ENCODE peak calls at places on chromosome 2, in four cellular contexts. O, S, A and L are unnamed samples.

GRCh38 chr2:167015806-167016205 is 127.5 kb downstream of the XIRP2 start:
- DNase-seq in O (no peak), S (no peak), A (no peak), L (no peak)

GRCh38 chr2:20291106-20291564 is 59.5 kb downstream of the PUM2 start:
- DNase-seq in O (no peak), S (peak; percentile 24), A (peak; percentile 71), L (peak; percentile 75)

GRCh38 chr2:109373791-109374547 is 239.8 kb downstream of the SEPTIN10 start:
- DNase-seq in O (no peak), S (no peak), A (no peak), L (no peak)

GRCh38 chr2:102005989-102006885 is 14.5 kb downstream of the IL1R2 start:
- DNase-seq in O (peak; percentile 48), S (peak; percentile 32), A (peak; percentile 81), L (peak; percentile 44)

GRCh38 chr2:4012197-4012596 is 308.8 kb downstream of the DCDC2C start:
- DNase-seq in O (no peak), S (no peak), A (no peak), L (no peak)

GRCh38 chr2:7621018-7621814 is 704.0 kb downstream of the RNF144A start:
- DNase-seq in O (no peak), S (no peak), A (no peak), L (no peak)

GRCh38 chr2:219798430-219798829 is 171.0 kb downstream of the SLC4A3 start:
- DNase-seq in O (no peak), S (no peak), A (no peak), L (no peak)

GRCh38 chr2:102592601-102593000 is 26.8 kb upstream of the SLC9A2 start:
- DNase-seq in O (no peak), S (peak; percentile 9), A (no peak), L (no peak)

GRCh38 chr2:75079575-75079974 is 119.7 kb downstream of the TACR1 start:
- DNase-seq in O (no peak), S (no peak), A (no peak), L (no peak)

GRCh38 chr2:31568585-31569201 is 12.0 kb downstream of the SRD5A2 start:
- DNase-seq in O (no peak), S (no peak), A (no peak), L (no peak)
- TF ChIP-seq POLR2A in O (no peak), S (no peak), A (no peak), L (no peak)

GRCh38 chr2:62576276-62576939 is 70.4 kb upstream of the TMEM17 start:
- DNase-seq in O (no peak), S (no peak), A (no peak), L (no peak)

GRCh38 chr2:62578837-62579640 is 73.0 kb upstream of the TMEM17 start:
- DNase-seq in O (no peak), S (no peak), A (no peak), L (no peak)

GRCh38 chr2:62573137-62573731 is 67.2 kb upstream of the TMEM17 start:
- DNase-seq in O (no peak), S (no peak), A (no peak), L (no peak)

DNA sequence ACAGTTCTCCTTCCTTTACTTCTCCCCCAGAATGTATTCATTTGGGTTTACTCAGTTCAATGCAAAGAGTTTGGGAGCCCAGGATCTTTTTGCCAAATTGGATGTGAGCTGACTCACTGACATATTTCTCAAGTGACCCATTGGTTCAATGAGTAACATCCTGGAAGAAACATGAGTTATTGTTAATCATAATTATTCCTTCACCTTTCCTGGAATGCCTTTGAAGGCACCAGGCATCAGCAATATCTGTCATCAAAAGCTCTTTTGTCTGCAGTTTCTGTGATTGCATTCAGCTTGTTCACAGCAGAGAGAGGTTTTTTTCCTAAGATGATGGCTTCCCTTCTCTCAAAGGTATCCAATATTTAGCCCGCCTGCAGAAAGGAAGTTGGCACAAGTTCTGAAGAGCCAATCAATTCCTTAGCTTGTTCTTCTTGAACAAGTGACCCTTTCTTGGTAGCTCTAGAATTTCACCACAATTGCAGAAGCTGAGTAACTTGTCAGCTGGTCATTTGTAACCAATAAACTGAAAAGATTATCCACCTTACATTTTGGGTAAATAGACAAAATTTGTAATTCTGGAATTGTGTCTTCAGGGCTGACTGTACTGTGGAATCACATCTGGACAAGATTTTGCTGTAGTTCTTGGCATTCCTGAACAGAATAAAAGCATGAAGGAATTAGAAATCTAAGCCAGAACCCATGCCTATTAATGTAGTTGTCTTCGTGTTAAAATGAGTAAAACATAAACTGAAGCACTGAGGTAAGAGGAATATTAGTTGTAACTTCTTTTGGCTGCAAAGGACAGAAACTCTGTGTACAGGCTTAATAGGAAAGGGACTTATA is 72.2 kb upstream of the TMEM17 start:
- DNase-seq in O (no peak), S (no peak), A (peak; percentile 10), L (no peak)
- TF ChIP-seq POLR2A in O (no peak), S (no peak), A (no peak), L (no peak)

DNA sequence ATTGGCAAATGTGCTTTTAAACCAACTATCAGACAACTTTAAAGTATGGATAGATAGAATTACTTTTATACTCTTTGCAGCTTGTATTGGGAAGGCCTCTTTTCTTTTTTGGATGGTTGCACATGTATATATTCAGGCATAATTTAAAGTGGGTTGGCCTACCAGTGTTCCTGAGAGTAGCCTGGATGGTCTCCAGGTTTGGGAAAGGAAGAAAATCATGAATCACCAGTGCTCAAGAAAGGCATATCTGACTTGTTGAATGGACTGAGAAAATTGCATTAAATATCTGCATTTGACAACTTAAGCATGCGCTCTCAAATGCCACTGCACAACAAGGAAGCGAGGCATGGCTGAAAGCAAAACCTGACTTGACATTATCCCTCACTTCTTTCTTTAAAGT is 124.8 kb downstream of the SPHKAP start:
- DNase-seq in O (no peak), S (no peak), A (no peak), L (no peak)
- TF ChIP-seq POLR2A in O (no peak), S (no peak), A (no peak), L (no peak)

DNA sequence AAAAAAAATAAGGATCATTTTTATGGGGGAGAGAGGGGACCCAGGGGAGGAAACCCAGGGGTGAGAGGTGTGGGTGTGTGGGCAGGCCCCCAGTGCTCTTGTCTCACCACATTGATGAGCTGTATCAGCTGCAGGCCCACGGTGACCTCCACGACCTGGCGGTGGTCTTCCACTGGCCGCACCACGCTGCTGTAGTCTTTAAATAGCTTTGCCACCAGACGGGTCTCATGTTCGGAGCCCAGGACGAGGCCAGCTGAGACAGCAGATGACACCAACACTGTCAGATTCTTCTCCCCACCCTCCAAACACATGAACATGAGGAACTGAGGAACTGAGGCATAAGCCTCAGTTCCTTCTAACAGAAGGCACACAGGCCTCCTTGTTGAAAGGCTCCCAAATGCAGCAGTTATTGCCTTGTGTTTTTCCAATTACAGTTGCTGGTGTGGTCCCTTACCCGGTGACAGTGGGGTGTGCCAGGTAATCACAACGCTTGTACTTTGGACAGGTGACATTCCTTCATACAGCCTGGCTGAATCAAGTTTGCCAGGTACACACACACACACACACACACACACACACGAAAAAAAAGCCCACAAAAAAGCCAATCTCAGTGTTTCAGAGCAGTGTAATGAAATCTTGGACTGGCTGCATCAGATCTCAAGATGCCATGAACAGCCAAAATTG is 4.7 kb downstream of the CHRNA1 start:
- DNase-seq in O (no peak), S (no peak), A (no peak), L (no peak)
- TF ChIP-seq POLR2A in O (no peak), S (no peak), A (no peak), L (no peak)

GRCh38 chr2:124241-124880 is 78.1 kb upstream of the FAM110C start:
- DNase-seq in O (no peak), S (no peak), A (no peak), L (no peak)
- TF ChIP-seq POLR2A in O (no peak), S (no peak), A (no peak), L (no peak)

GRCh38 chr2:207530160-207531023 is 630 bp downstream of the CREB1 start:
- DNase-seq in O (peak; percentile 54), S (peak; percentile 28), A (peak; percentile 62), L (peak; percentile 82)
- TF ChIP-seq POLR2A in O (no peak), S (peak; percentile 39), A (peak; percentile 33), L (peak; percentile 72)

GRCh38 chr2:207934720-207935119 is 90.6 kb downstream of the PLEKHM3 start:
- DNase-seq in O (no peak), S (no peak), A (no peak), L (no peak)

GRCh38 chr2:207935121-207935990 is 90.0 kb downstream of the PLEKHM3 start:
- DNase-seq in O (no peak), S (no peak), A (no peak), L (no peak)

GRCh38 chr2:207937253-207937652 is 88.1 kb downstream of the PLEKHM3 start:
- DNase-seq in O (no peak), S (no peak), A (peak; percentile 34), L (no peak)

GRCh38 chr2:207936380-207936779 is 88.9 kb downstream of the PLEKHM3 start:
- DNase-seq in O (no peak), S (no peak), A (no peak), L (no peak)

GRCh38 chr2:207935991-207936370 is 89.3 kb downstream of the PLEKHM3 start:
- DNase-seq in O (no peak), S (no peak), A (no peak), L (no peak)
- TF ChIP-seq POLR2A in O (no peak), S (no peak), A (no peak), L (no peak)

GRCh38 chr2:174595415-174595814 is 2.2 kb downstream of the WIPF1 start:
- DNase-seq in O (no peak), S (no peak), A (no peak), L (peak; percentile 29)

GRCh38 chr2:174593041-174593440 is 4.6 kb downstream of the WIPF1 start:
- DNase-seq in O (no peak), S (no peak), A (no peak), L (no peak)

GRCh38 chr2:174591740-174592139 is 5.9 kb downstream of the WIPF1 start:
- DNase-seq in O (no peak), S (no peak), A (no peak), L (no peak)

GRCh38 chr2:174594451-174594850 is 3.2 kb downstream of the WIPF1 start:
- DNase-seq in O (no peak), S (no peak), A (no peak), L (no peak)

GRCh38 chr2:174593574-174594203 is 3.9 kb downstream of the WIPF1 start:
- DNase-seq in O (no peak), S (no peak), A (peak; percentile 42), L (peak; percentile 55)
- TF ChIP-seq POLR2A in O (no peak), S (no peak), A (no peak), L (peak; percentile 32)